ENCODE peak calls at places on chromosome 4, in seven cellular contexts. One of them, this sample, is unnamed.

GRCh38 chr4:83025563-83025962 is 9.4 kb upstream of the COPS4 start:
- DNase-seq in H9: no peak
- DNase-seq in mesenchymal stem cell: no peak
- DNase-seq in mesendoderm: no peak
- DNase-seq in neuronal stem cell: no peak
- DNase-seq in trophoblast cell: no peak
- DNase-seq in H1: no peak
- DNase-seq in this sample: no peak

GRCh38 chr4:832536-832935 is 6.6 kb upstream of the CPLX1 start:
- DNase-seq in H9: no peak
- DNase-seq in mesenchymal stem cell: no peak
- DNase-seq in mesendoderm: no peak
- DNase-seq in neuronal stem cell: no peak
- DNase-seq in trophoblast cell: no peak
- DNase-seq in H1: no peak
- DNase-seq in this sample: no peak

GRCh38 chr4:40843696-40844095 is 93.9 kb downstream of the NSUN7 start:
- DNase-seq in H9: peak
- DNase-seq in mesenchymal stem cell: no peak
- DNase-seq in mesendoderm: peak
- DNase-seq in neuronal stem cell: no peak
- DNase-seq in trophoblast cell: peak
- DNase-seq in H1: no peak
- DNase-seq in this sample: no peak

GRCh38 chr4:185265942-185266341 is 56.5 kb downstream of the SNX25 start:
- DNase-seq in H9: no peak
- DNase-seq in mesenchymal stem cell: peak
- DNase-seq in mesendoderm: peak
- DNase-seq in neuronal stem cell: no peak
- DNase-seq in trophoblast cell: peak
- DNase-seq in H1: no peak
- DNase-seq in this sample: peak

GRCh38 chr4:39341075-39341725 is 25.0 kb downstream of the RFC1 start:
- DNase-seq in H9: no peak
- DNase-seq in mesenchymal stem cell: no peak
- DNase-seq in mesendoderm: no peak
- DNase-seq in neuronal stem cell: no peak
- DNase-seq in trophoblast cell: no peak
- DNase-seq in H1: no peak
- DNase-seq in this sample: no peak

GRCh38 chr4:142752331-142752830 is 93.7 kb downstream of the INPP4B start:
- DNase-seq in H9: no peak
- DNase-seq in mesenchymal stem cell: no peak
- DNase-seq in mesendoderm: no peak
- DNase-seq in neuronal stem cell: no peak
- DNase-seq in trophoblast cell: peak
- DNase-seq in H1: no peak
- DNase-seq in this sample: no peak

GRCh38 chr4:108833041-108833440 is 70.2 kb upstream of the ETNPPL start:
- DNase-seq in H9: no peak
- DNase-seq in mesenchymal stem cell: no peak
- DNase-seq in mesendoderm: no peak
- DNase-seq in neuronal stem cell: no peak
- DNase-seq in trophoblast cell: peak
- DNase-seq in H1: no peak
- DNase-seq in this sample: peak

GRCh38 chr4:86706923-86707597 is 112.9 kb downstream of the PTPN13 start:
- DNase-seq in H9: no peak
- DNase-seq in mesenchymal stem cell: peak
- DNase-seq in mesendoderm: no peak
- DNase-seq in neuronal stem cell: no peak
- DNase-seq in trophoblast cell: no peak
- DNase-seq in H1: no peak
- DNase-seq in this sample: peak

GRCh38 chr4:143773998-143774898 is 73.8 kb upstream of the FREM3 start:
- DNase-seq in H9: peak
- DNase-seq in mesenchymal stem cell: peak
- DNase-seq in mesendoderm: peak
- DNase-seq in neuronal stem cell: peak
- DNase-seq in trophoblast cell: peak
- DNase-seq in H1: peak
- DNase-seq in this sample: peak

GRCh38 chr4:186624951-186625350 is 69.6 kb upstream of the MTNR1A start:
- DNase-seq in H9: no peak
- DNase-seq in mesenchymal stem cell: peak
- DNase-seq in mesendoderm: peak
- DNase-seq in neuronal stem cell: peak
- DNase-seq in trophoblast cell: peak
- DNase-seq in H1: no peak
- DNase-seq in this sample: peak
- H2BK120ac ChIP-seq in H9: no peak
- H2BK120ac ChIP-seq in mesenchymal stem cell: no peak
- H2BK120ac ChIP-seq in mesendoderm: no peak
- H2BK120ac ChIP-seq in neuronal stem cell: no peak
- H2BK120ac ChIP-seq in trophoblast cell: no peak
- H2BK120ac ChIP-seq in H1: no peak
- H2BK120ac ChIP-seq in this sample: no peak

DNA sequence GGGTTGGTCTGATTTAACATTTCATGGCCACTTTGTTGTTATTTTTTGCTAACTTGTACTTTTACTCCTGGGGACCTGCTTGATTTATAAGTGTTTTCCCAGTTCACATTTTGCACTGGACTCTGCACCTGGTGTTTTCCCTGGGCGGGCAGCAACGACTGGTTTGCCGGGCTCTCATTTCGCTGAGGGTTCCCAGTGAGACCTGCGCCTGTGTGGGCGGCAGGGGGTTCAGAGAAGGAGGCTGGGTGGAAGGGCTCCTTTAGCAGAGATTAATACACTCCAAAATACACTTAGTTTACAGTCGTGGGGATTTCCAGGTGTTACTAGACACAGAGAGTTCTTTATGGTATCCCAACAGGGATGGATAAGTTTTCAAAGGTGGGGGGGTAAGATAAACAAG is 53.0 kb upstream of the SHISA3 start:
- DNase-seq in H9: no peak
- DNase-seq in mesenchymal stem cell: no peak
- DNase-seq in mesendoderm: no peak
- DNase-seq in neuronal stem cell: no peak
- DNase-seq in trophoblast cell: no peak
- DNase-seq in H1: no peak
- DNase-seq in this sample: no peak
- H2BK120ac ChIP-seq in H9: no peak
- H2BK120ac ChIP-seq in mesenchymal stem cell: no peak
- H2BK120ac ChIP-seq in mesendoderm: no peak
- H2BK120ac ChIP-seq in neuronal stem cell: no peak
- H2BK120ac ChIP-seq in trophoblast cell: no peak
- H2BK120ac ChIP-seq in H1: no peak
- H2BK120ac ChIP-seq in this sample: no peak

GRCh38 chr4:47562297-47562696 is 77.2 kb downstream of the ATP10D start:
- DNase-seq in H9: no peak
- DNase-seq in mesenchymal stem cell: peak
- DNase-seq in mesendoderm: no peak
- DNase-seq in neuronal stem cell: no peak
- DNase-seq in trophoblast cell: peak
- DNase-seq in H1: no peak
- DNase-seq in this sample: no peak
- H2BK120ac ChIP-seq in H9: no peak
- H2BK120ac ChIP-seq in mesenchymal stem cell: no peak
- H2BK120ac ChIP-seq in mesendoderm: no peak
- H2BK120ac ChIP-seq in neuronal stem cell: no peak
- H2BK120ac ChIP-seq in trophoblast cell: no peak
- H2BK120ac ChIP-seq in H1: no peak
- H2BK120ac ChIP-seq in this sample: no peak

DNA sequence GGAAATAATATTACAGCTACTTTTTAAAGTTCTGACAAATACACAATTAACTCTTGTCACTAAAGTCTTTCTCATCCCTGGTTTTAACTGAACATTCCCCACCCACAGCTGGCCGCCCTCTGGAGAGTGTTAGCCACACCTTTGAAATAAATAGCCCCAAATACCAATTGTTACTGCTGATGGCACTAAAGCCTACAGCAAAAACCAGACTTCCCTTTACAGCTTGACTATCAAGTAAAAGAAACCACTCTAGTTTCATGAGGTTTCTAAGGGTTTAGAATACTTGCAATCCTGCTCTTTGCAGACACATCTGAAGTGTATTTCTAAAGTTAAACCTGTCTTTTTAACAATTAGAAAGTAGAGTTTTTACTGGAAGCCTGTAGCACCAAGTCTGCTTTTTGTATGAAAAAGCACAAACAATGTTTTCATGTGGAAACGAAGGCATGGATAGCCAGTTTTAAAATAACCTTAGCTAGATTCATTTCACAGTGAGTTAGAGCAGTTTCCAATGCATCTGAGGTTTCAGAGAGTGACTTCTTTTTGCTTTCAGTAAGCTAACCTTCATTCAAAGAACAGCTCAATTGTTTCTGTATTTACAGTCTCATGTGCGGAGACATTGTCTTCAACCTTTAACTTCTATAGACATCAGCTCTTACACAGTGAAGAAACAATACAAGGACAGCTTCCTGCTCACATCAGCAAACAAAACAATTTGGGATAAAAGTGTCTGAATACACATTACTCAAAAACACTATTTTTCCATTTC is 164.8 kb upstream of the VEGFC start:
- DNase-seq in H9: no peak
- DNase-seq in mesenchymal stem cell: no peak
- DNase-seq in mesendoderm: no peak
- DNase-seq in neuronal stem cell: no peak
- DNase-seq in trophoblast cell: no peak
- DNase-seq in H1: no peak
- DNase-seq in this sample: no peak
- H2BK120ac ChIP-seq in H9: no peak
- H2BK120ac ChIP-seq in mesenchymal stem cell: no peak
- H2BK120ac ChIP-seq in mesendoderm: no peak
- H2BK120ac ChIP-seq in neuronal stem cell: no peak
- H2BK120ac ChIP-seq in trophoblast cell: no peak
- H2BK120ac ChIP-seq in H1: no peak
- H2BK120ac ChIP-seq in this sample: no peak

DNA sequence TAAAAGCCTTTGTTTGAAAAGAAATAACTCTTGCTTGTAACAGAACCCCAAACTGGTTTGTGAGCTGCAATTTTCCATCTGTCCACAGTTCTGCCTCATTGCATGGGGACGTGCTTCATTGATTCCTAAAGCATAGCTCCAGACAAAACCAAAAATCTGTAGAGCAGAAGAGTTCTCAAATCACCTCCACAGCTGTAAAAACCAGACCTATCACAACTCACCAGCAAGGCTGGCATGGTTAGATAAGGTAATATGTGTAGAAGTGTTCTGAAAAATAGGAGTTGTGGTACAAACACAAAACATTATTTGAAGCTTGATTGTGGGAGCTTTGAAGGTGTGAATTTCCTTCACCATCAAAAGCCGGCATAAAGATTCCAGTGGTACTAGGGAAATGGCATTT is 12.5 kb upstream of the RAB28 start:
- DNase-seq in H9: no peak
- DNase-seq in mesenchymal stem cell: no peak
- DNase-seq in mesendoderm: no peak
- DNase-seq in neuronal stem cell: no peak
- DNase-seq in trophoblast cell: no peak
- DNase-seq in H1: no peak
- DNase-seq in this sample: no peak
- H2BK120ac ChIP-seq in H9: no peak
- H2BK120ac ChIP-seq in mesenchymal stem cell: no peak
- H2BK120ac ChIP-seq in mesendoderm: no peak
- H2BK120ac ChIP-seq in neuronal stem cell: no peak
- H2BK120ac ChIP-seq in trophoblast cell: no peak
- H2BK120ac ChIP-seq in H1: no peak
- H2BK120ac ChIP-seq in this sample: no peak

DNA sequence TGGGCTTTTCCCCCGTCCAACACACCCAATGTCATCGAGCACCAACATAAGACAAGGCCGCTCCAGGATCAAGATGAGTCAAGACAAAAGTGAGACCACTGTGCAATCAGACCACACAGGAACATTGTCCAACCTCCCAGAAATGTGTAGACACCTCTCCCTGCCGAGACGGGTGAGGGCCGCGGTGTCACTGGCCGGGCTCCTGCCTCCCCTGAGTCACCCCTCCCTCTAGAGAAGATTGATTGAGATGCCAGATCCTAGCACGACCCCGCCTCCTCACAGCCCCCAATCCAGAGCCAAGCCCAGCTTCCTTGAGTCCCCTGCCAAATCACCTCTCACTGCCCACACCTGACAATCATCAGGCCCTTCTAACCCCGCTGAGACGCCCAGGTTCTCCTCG is 194.2 kb downstream of the AFAP1 start:
- DNase-seq in H9: no peak
- DNase-seq in mesenchymal stem cell: no peak
- DNase-seq in mesendoderm: no peak
- DNase-seq in neuronal stem cell: no peak
- DNase-seq in trophoblast cell: no peak
- DNase-seq in H1: no peak
- DNase-seq in this sample: no peak
- H2BK120ac ChIP-seq in H9: no peak
- H2BK120ac ChIP-seq in mesenchymal stem cell: no peak
- H2BK120ac ChIP-seq in mesendoderm: no peak
- H2BK120ac ChIP-seq in neuronal stem cell: no peak
- H2BK120ac ChIP-seq in trophoblast cell: no peak
- H2BK120ac ChIP-seq in H1: no peak
- H2BK120ac ChIP-seq in this sample: no peak